ENCODE peak calls at places on chromosomes 16 and 17, in five cellular contexts. W is A549, E is K562, B is HepG2, A is GM12878. Y is an unnamed sample.

GRCh38 chr17:5580367-5580766 is 3.9 kb downstream of the NLRP1 start:
- DNase-seq in W (no peak), A (no peak), B (no peak), E (no peak), Y (no peak)

GRCh38 chr17:38464251-38464722 is 36.0 kb downstream of the ARHGAP23 start:
- DNase-seq in B (no peak), E (no peak), W (peak), A (no peak), Y (no peak)

GRCh38 chr16:85334718-85335583 is 222.7 kb upstream of the CIBAR2 start:
- DNase-seq in E (peak), B (peak), W (no peak), A (no peak), Y (peak)

GRCh38 chr16:974001-974601 is 3.3 kb upstream of the LMF1 start:
- DNase-seq in A (no peak), E (no peak), B (no peak), W (no peak), Y (no peak)

GRCh38 chr17:15663176-15663575 is 20.9 kb downstream of the TRIM16 start:
- DNase-seq in A (no peak), B (no peak), W (no peak), E (no peak), Y (no peak)

GRCh38 chr16:68146583-68146982 is 61.4 kb downstream of the NFATC3 start:
- DNase-seq in B (peak), A (no peak), W (peak), E (peak), Y (peak)

GRCh38 chr17:41621916-41622315 is 2.5 kb downstream of the KRT17 start:
- DNase-seq in A (no peak), E (no peak), W (no peak), B (no peak), Y (no peak)

GRCh38 chr16:89827383-89828198 is 684 bp upstream of the SPIRE2 start:
- DNase-seq in W (peak), A (no peak), E (peak), B (peak), Y (peak)

GRCh38 chr16:87060026-87060986 is 256.9 kb downstream of the C16orf95 start:
- DNase-seq in E (peak), B (no peak), A (no peak), W (peak), Y (peak)

GRCh38 chr16:87278191-87279093 is 38.8 kb downstream of the C16orf95 start:
- DNase-seq in B (peak), A (no peak), E (peak), W (peak), Y (peak)

GRCh38 chr16:83977056-83977815 is 9.2 kb downstream of the NECAB2 start:
- DNase-seq in W (no peak), E (no peak), A (no peak), B (no peak), Y (no peak)

GRCh38 chr17:36614974-36615373 is 13.6 kb downstream of the MRM1 start:
- DNase-seq in B (no peak), W (no peak), E (no peak), A (no peak), Y (no peak)

GRCh38 chr17:77365584-77366186 is 224.9 kb downstream of the SEC14L1 start:
- DNase-seq in A (no peak), W (peak), E (peak), B (no peak), Y (no peak)

GRCh38 chr16:84268231-84268630 is 26.4 kb upstream of the WFDC1 start:
- DNase-seq in B (no peak), E (no peak), W (no peak), A (no peak), Y (no peak)

GRCh38 chr16:67942200-67942509 is 1.8 kb downstream of the LCAT start:
- DNase-seq in E (peak), B (peak), W (peak), A (no peak), Y (peak)

GRCh38 chr17:32490101-32490482 is 3.3 kb downstream of the CDK5R1 start:
- DNase-seq in W (no peak), A (no peak), B (no peak), E (no peak), Y (peak)

GRCh38 chr16:49283376-49284049 is 1.9 kb upstream of the CBLN1 start:
- DNase-seq in A (no peak), W (no peak), E (no peak), B (no peak), Y (no peak)

GRCh38 chr16:57725077-57725953 is 10.3 kb upstream of the KATNB1 start:
- DNase-seq in W (no peak), A (no peak), E (no peak), B (no peak), Y (no peak)

DNA sequence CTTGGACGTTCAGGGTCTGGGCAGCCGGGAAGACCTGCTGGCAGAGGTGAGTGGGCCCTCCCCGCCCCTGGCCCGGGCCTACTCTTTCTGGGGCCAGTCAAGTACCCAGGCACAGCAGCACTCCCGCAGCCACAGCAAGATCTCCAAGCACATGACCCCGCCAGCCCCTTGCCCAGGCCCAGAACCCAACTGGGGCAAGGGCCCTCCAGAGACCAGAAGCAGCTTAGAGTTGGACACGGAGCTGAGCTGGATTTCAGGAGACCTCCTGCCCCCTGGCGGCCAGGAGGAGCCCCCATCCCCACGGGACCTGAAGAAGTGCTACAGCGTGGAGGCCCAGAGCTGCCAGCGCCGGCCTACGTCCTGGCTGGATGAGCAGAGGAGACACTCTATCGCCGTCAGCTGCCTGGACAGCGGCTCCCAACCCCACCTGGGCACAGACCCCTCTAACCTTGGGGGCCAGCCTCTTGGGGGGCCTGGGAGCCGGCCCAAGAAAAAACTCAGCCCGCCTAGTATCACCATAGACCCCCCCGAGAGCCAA is 8.6 kb upstream of the ABCC3 start:
- DNase-seq in E (peak), W (peak), B (peak), A (no peak), Y (peak)
- TF ChIP-seq JUNB in E (no peak), W (no peak), B (no peak), A (no peak), Y (no peak)

GRCh38 chr16:56616608-56617211 is 8.3 kb downstream of the MT2A start:
- DNase-seq in W (no peak), A (no peak), E (no peak), B (no peak), Y (no peak)
- H3K27ac ChIP-seq in W (no peak), A (no peak), E (no peak), B (no peak), Y (no peak)

GRCh38 chr16:27193300-27193990 is 9.9 kb upstream of the KDM8 start:
- DNase-seq in E (no peak), A (no peak), B (no peak), W (no peak), Y (no peak)

GRCh38 chr16:27197004-27197403 is 6.3 kb upstream of the KDM8 start:
- DNase-seq in A (no peak), W (no peak), B (no peak), E (no peak), Y (no peak)

GRCh38 chr16:27198451-27199234 is 4.7 kb upstream of the KDM8 start:
- DNase-seq in E (peak), B (no peak), A (no peak), W (no peak), Y (no peak)

GRCh38 chr16:27195941-27196595 is 7.3 kb upstream of the KDM8 start:
- DNase-seq in B (no peak), W (no peak), E (no peak), A (no peak), Y (no peak)

DNA sequence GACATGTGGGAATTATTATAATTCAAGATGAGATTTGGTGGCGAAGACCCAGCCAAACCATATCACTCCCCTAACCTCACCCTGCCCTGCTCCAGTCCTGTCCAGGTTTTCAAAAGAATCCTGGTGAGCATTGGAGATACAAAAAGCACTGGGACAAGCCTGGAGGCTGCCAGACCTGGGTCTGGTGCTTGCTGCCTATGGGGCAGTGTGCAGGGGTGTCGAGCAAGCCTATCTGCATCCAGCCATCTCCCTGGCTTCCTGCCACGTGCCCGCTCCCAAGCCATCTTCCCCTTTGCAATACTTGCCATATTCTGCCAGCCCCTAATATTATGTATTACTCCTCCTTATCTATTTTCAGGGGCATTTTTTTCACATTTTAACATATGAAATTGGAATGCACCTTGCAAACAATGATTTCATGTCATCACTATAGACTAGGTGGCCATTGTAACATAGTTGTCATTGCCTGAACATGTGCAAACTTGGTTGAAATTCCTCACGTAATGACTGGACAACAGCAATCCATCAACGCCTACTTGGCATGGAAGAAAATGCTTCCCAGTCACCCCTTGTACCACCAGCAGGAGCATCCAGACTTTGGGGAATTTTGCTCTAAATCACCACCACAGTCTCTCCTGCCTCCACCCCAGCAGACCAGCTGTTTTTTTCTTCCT is 8.1 kb upstream of the KDM8 start:
- DNase-seq in A (no peak), E (no peak), W (no peak), B (no peak), Y (no peak)
- TF ChIP-seq JUNB in A (no peak), E (no peak), W (no peak), B (no peak), Y (no peak)

GRCh38 chr16:19875900-19876299 is 8.7 kb downstream of the GPRC5B start:
- DNase-seq in A (no peak), B (no peak), E (no peak), W (no peak), Y (no peak)

GRCh38 chr16:19878760-19879159 is 5.9 kb downstream of the GPRC5B start:
- DNase-seq in A (no peak), B (no peak), E (no peak), W (no peak), Y (no peak)

GRCh38 chr16:19874816-19875546 is 9.7 kb downstream of the GPRC5B start:
- DNase-seq in E (no peak), A (no peak), B (no peak), W (no peak), Y (no peak)

GRCh38 chr16:19874026-19874425 is 10.6 kb downstream of the GPRC5B start:
- DNase-seq in W (no peak), B (no peak), A (no peak), E (no peak), Y (no peak)

DNA sequence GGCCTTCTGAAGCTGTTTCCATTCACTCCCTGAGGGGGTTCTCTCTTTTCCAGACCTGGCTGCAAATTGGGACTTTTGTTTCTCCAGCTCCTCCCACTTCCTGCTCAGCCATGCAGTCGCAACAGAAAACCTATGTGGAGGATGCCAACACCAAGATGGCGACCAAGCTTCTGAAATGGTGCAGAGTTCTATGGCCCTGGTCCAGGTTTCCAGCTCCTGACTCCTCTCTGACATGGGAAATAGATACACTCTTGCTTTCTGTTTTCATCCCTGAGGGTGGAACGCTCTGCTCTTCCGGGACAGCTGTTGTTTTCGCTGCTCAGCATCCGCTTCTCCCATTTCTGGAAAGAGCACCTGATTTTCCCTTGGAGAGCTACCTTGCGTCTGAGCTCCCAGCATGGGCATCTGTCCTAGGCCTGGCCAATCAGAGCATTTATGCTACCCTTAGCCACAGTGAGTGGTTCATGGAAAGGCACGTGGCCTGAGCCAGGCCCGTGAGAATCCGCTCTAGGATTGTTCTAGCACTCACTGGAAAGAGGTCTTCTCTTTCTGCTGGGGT is 8.1 kb downstream of the GPRC5B start:
- DNase-seq in A (no peak), E (no peak), W (no peak), B (no peak), Y (peak)
- H3K27ac ChIP-seq in A (no peak), E (no peak), W (no peak), B (no peak), Y (peak)